ENCODE peak calls at places on chromosomes 1 and 21, in eight cellular contexts. One of them, this sample, is unnamed.

GRCh38 chr1:119743308-119743707 is 25.4 kb downstream of the HMGCS2 start:
- DNase-seq in activated CD8-positive, alpha-beta memory T cell treated with anti-CD3 and anti-CD28 coated beads for 4 hours: no peak
- DNase-seq in activated T-cell treated with anti-CD3 and anti-CD28 coated beads for 1 hour: no peak
- DNase-seq in fibroblast of mammary gland: peak
- DNase-seq in stimulated activated naive CD4-positive, alpha-beta T cell: no peak
- DNase-seq in iris pigment epithelial cell: no peak
- DNase-seq in thoracic aorta: no peak
- DNase-seq in mesenchymal stem cell: no peak
- DNase-seq in this sample: no peak

GRCh38 chr21:43825936-43826622 is 36.7 kb downstream of the RRP1 start:
- DNase-seq in fibroblast of mammary gland: no peak
- DNase-seq in thoracic aorta: no peak
- DNase-seq in activated T-cell treated with anti-CD3 and anti-CD28 coated beads for 1 hour: no peak
- DNase-seq in mesenchymal stem cell: no peak
- DNase-seq in activated CD8-positive, alpha-beta memory T cell treated with anti-CD3 and anti-CD28 coated beads for 4 hours: no peak
- DNase-seq in stimulated activated naive CD4-positive, alpha-beta T cell: no peak
- DNase-seq in iris pigment epithelial cell: peak
- DNase-seq in this sample: no peak

GRCh38 chr1:96992871-96993270 is 271.3 kb downstream of the PTBP2 start:
- DNase-seq in stimulated activated naive CD4-positive, alpha-beta T cell: no peak
- DNase-seq in thoracic aorta: no peak
- DNase-seq in activated T-cell treated with anti-CD3 and anti-CD28 coated beads for 1 hour: no peak
- DNase-seq in activated CD8-positive, alpha-beta memory T cell treated with anti-CD3 and anti-CD28 coated beads for 4 hours: no peak
- DNase-seq in fibroblast of mammary gland: peak
- DNase-seq in mesenchymal stem cell: peak
- DNase-seq in iris pigment epithelial cell: peak
- DNase-seq in this sample: no peak

GRCh38 chr1:73331726-73332125 is 866.2 kb downstream of the LRRIQ3 start:
- DNase-seq in activated T-cell treated with anti-CD3 and anti-CD28 coated beads for 1 hour: no peak
- DNase-seq in activated CD8-positive, alpha-beta memory T cell treated with anti-CD3 and anti-CD28 coated beads for 4 hours: no peak
- DNase-seq in stimulated activated naive CD4-positive, alpha-beta T cell: no peak
- DNase-seq in iris pigment epithelial cell: no peak
- DNase-seq in mesenchymal stem cell: no peak
- DNase-seq in thoracic aorta: no peak
- DNase-seq in fibroblast of mammary gland: no peak
- DNase-seq in this sample: no peak

GRCh38 chr1:3063379-3064295 is 5.4 kb upstream of the PRDM16 start:
- DNase-seq in activated T-cell treated with anti-CD3 and anti-CD28 coated beads for 1 hour: no peak
- DNase-seq in activated CD8-positive, alpha-beta memory T cell treated with anti-CD3 and anti-CD28 coated beads for 4 hours: no peak
- DNase-seq in fibroblast of mammary gland: no peak
- DNase-seq in stimulated activated naive CD4-positive, alpha-beta T cell: no peak
- DNase-seq in mesenchymal stem cell: no peak
- DNase-seq in thoracic aorta: no peak
- DNase-seq in iris pigment epithelial cell: no peak
- DNase-seq in this sample: no peak

GRCh38 chr1:175480343-175480827 is 263.0 kb downstream of the TNR start:
- DNase-seq in fibroblast of mammary gland: no peak
- DNase-seq in mesenchymal stem cell: no peak
- DNase-seq in iris pigment epithelial cell: no peak
- DNase-seq in activated T-cell treated with anti-CD3 and anti-CD28 coated beads for 1 hour: no peak
- DNase-seq in thoracic aorta: no peak
- DNase-seq in stimulated activated naive CD4-positive, alpha-beta T cell: no peak
- DNase-seq in activated CD8-positive, alpha-beta memory T cell treated with anti-CD3 and anti-CD28 coated beads for 4 hours: no peak
- DNase-seq in this sample: no peak

GRCh38 chr1:207004931-207005830 is 27.4 kb downstream of the C1orf116 start:
- DNase-seq in thoracic aorta: no peak
- DNase-seq in stimulated activated naive CD4-positive, alpha-beta T cell: peak
- DNase-seq in mesenchymal stem cell: peak
- DNase-seq in fibroblast of mammary gland: peak
- DNase-seq in activated T-cell treated with anti-CD3 and anti-CD28 coated beads for 1 hour: peak
- DNase-seq in activated CD8-positive, alpha-beta memory T cell treated with anti-CD3 and anti-CD28 coated beads for 4 hours: no peak
- DNase-seq in iris pigment epithelial cell: peak
- DNase-seq in this sample: peak

GRCh38 chr1:41849211-41849759 is 69.4 kb downstream of the HIVEP3 start:
- DNase-seq in fibroblast of mammary gland: no peak
- DNase-seq in mesenchymal stem cell: no peak
- DNase-seq in activated CD8-positive, alpha-beta memory T cell treated with anti-CD3 and anti-CD28 coated beads for 4 hours: no peak
- DNase-seq in iris pigment epithelial cell: peak
- DNase-seq in activated T-cell treated with anti-CD3 and anti-CD28 coated beads for 1 hour: no peak
- DNase-seq in stimulated activated naive CD4-positive, alpha-beta T cell: no peak
- DNase-seq in thoracic aorta: no peak
- DNase-seq in this sample: no peak

GRCh38 chr1:164971391-164971790 is 385.1 kb downstream of the LMX1A start:
- DNase-seq in activated T-cell treated with anti-CD3 and anti-CD28 coated beads for 1 hour: no peak
- DNase-seq in fibroblast of mammary gland: no peak
- DNase-seq in stimulated activated naive CD4-positive, alpha-beta T cell: no peak
- DNase-seq in activated CD8-positive, alpha-beta memory T cell treated with anti-CD3 and anti-CD28 coated beads for 4 hours: no peak
- DNase-seq in mesenchymal stem cell: no peak
- DNase-seq in thoracic aorta: no peak
- DNase-seq in iris pigment epithelial cell: no peak
- DNase-seq in this sample: no peak

GRCh38 chr1:100463809-100464424 is 74.0 kb upstream of the GPR88 start:
- DNase-seq in activated T-cell treated with anti-CD3 and anti-CD28 coated beads for 1 hour: peak
- DNase-seq in iris pigment epithelial cell: peak
- DNase-seq in stimulated activated naive CD4-positive, alpha-beta T cell: peak
- DNase-seq in thoracic aorta: no peak
- DNase-seq in activated CD8-positive, alpha-beta memory T cell treated with anti-CD3 and anti-CD28 coated beads for 4 hours: no peak
- DNase-seq in mesenchymal stem cell: peak
- DNase-seq in fibroblast of mammary gland: peak
- DNase-seq in this sample: peak

GRCh38 chr1:21149430-21149861 is 27.3 kb downstream of the EIF4G3 start:
- DNase-seq in thoracic aorta: no peak
- DNase-seq in activated T-cell treated with anti-CD3 and anti-CD28 coated beads for 1 hour: no peak
- DNase-seq in fibroblast of mammary gland: peak
- DNase-seq in activated CD8-positive, alpha-beta memory T cell treated with anti-CD3 and anti-CD28 coated beads for 4 hours: no peak
- DNase-seq in stimulated activated naive CD4-positive, alpha-beta T cell: no peak
- DNase-seq in iris pigment epithelial cell: peak
- DNase-seq in mesenchymal stem cell: peak
- DNase-seq in this sample: peak

GRCh38 chr21:27564684-27565280 is 597.9 kb upstream of the ADAMTS5 start:
- DNase-seq in iris pigment epithelial cell: peak
- DNase-seq in mesenchymal stem cell: peak
- DNase-seq in activated T-cell treated with anti-CD3 and anti-CD28 coated beads for 1 hour: no peak
- DNase-seq in activated CD8-positive, alpha-beta memory T cell treated with anti-CD3 and anti-CD28 coated beads for 4 hours: no peak
- DNase-seq in fibroblast of mammary gland: peak
- DNase-seq in thoracic aorta: no peak
- DNase-seq in stimulated activated naive CD4-positive, alpha-beta T cell: no peak
- DNase-seq in this sample: peak

GRCh38 chr1:10676987-10677386 is 119.5 kb downstream of the CASZ1 start:
- DNase-seq in stimulated activated naive CD4-positive, alpha-beta T cell: no peak
- DNase-seq in thoracic aorta: no peak
- DNase-seq in iris pigment epithelial cell: no peak
- DNase-seq in activated T-cell treated with anti-CD3 and anti-CD28 coated beads for 1 hour: no peak
- DNase-seq in mesenchymal stem cell: no peak
- DNase-seq in fibroblast of mammary gland: no peak
- DNase-seq in activated CD8-positive, alpha-beta memory T cell treated with anti-CD3 and anti-CD28 coated beads for 4 hours: no peak
- DNase-seq in this sample: no peak

GRCh38 chr21:36589352-36589971 is 109.5 kb upstream of the SIM2 start:
- DNase-seq in thoracic aorta: no peak
- DNase-seq in activated CD8-positive, alpha-beta memory T cell treated with anti-CD3 and anti-CD28 coated beads for 4 hours: no peak
- DNase-seq in iris pigment epithelial cell: peak
- DNase-seq in activated T-cell treated with anti-CD3 and anti-CD28 coated beads for 1 hour: no peak
- DNase-seq in stimulated activated naive CD4-positive, alpha-beta T cell: no peak
- DNase-seq in mesenchymal stem cell: peak
- DNase-seq in fibroblast of mammary gland: peak
- DNase-seq in this sample: peak

GRCh38 chr1:244272471-244273261 is 179.0 kb downstream of the ADSS2 start:
- DNase-seq in fibroblast of mammary gland: peak
- DNase-seq in stimulated activated naive CD4-positive, alpha-beta T cell: peak
- DNase-seq in iris pigment epithelial cell: peak
- DNase-seq in activated T-cell treated with anti-CD3 and anti-CD28 coated beads for 1 hour: peak
- DNase-seq in mesenchymal stem cell: peak
- DNase-seq in activated CD8-positive, alpha-beta memory T cell treated with anti-CD3 and anti-CD28 coated beads for 4 hours: peak
- DNase-seq in thoracic aorta: no peak
- DNase-seq in this sample: peak

GRCh38 chr1:171313319-171313834 is 606 bp upstream of the FMO4 start:
- DNase-seq in thoracic aorta: no peak
- DNase-seq in iris pigment epithelial cell: no peak
- DNase-seq in activated CD8-positive, alpha-beta memory T cell treated with anti-CD3 and anti-CD28 coated beads for 4 hours: no peak
- DNase-seq in stimulated activated naive CD4-positive, alpha-beta T cell: no peak
- DNase-seq in mesenchymal stem cell: no peak
- DNase-seq in fibroblast of mammary gland: no peak
- DNase-seq in activated T-cell treated with anti-CD3 and anti-CD28 coated beads for 1 hour: no peak
- DNase-seq in this sample: no peak

GRCh38 chr21:34073749-34074282 is 438 bp downstream of the MRPS6 start:
- DNase-seq in activated T-cell treated with anti-CD3 and anti-CD28 coated beads for 1 hour: peak
- DNase-seq in mesenchymal stem cell: no peak
- DNase-seq in stimulated activated naive CD4-positive, alpha-beta T cell: no peak
- DNase-seq in iris pigment epithelial cell: peak
- DNase-seq in fibroblast of mammary gland: no peak
- DNase-seq in thoracic aorta: no peak
- DNase-seq in activated CD8-positive, alpha-beta memory T cell treated with anti-CD3 and anti-CD28 coated beads for 4 hours: peak
- DNase-seq in this sample: peak

GRCh38 chr1:101618900-101619299 is 377.8 kb downstream of the OLFM3 start:
- DNase-seq in activated T-cell treated with anti-CD3 and anti-CD28 coated beads for 1 hour: no peak
- DNase-seq in stimulated activated naive CD4-positive, alpha-beta T cell: no peak
- DNase-seq in mesenchymal stem cell: no peak
- DNase-seq in iris pigment epithelial cell: no peak
- DNase-seq in fibroblast of mammary gland: no peak
- DNase-seq in activated CD8-positive, alpha-beta memory T cell treated with anti-CD3 and anti-CD28 coated beads for 4 hours: no peak
- DNase-seq in thoracic aorta: no peak
- DNase-seq in this sample: no peak

GRCh38 chr1:92832537-92833160 is 809 bp downstream of the RPL5 start:
- DNase-seq in mesenchymal stem cell: no peak
- DNase-seq in activated T-cell treated with anti-CD3 and anti-CD28 coated beads for 1 hour: no peak
- DNase-seq in activated CD8-positive, alpha-beta memory T cell treated with anti-CD3 and anti-CD28 coated beads for 4 hours: no peak
- DNase-seq in stimulated activated naive CD4-positive, alpha-beta T cell: no peak
- DNase-seq in fibroblast of mammary gland: no peak
- DNase-seq in iris pigment epithelial cell: no peak
- DNase-seq in thoracic aorta: no peak
- DNase-seq in this sample: peak

GRCh38 chr1:230073371-230074035 is 6.5 kb downstream of the GALNT2 start:
- DNase-seq in mesenchymal stem cell: peak
- DNase-seq in activated CD8-positive, alpha-beta memory T cell treated with anti-CD3 and anti-CD28 coated beads for 4 hours: no peak
- DNase-seq in fibroblast of mammary gland: peak
- DNase-seq in activated T-cell treated with anti-CD3 and anti-CD28 coated beads for 1 hour: no peak
- DNase-seq in iris pigment epithelial cell: peak
- DNase-seq in stimulated activated naive CD4-positive, alpha-beta T cell: no peak
- DNase-seq in thoracic aorta: no peak
- DNase-seq in this sample: no peak

GRCh38 chr21:36610201-36610600 is 88.7 kb upstream of the SIM2 start:
- DNase-seq in stimulated activated naive CD4-positive, alpha-beta T cell: no peak
- DNase-seq in iris pigment epithelial cell: peak
- DNase-seq in activated T-cell treated with anti-CD3 and anti-CD28 coated beads for 1 hour: no peak
- DNase-seq in fibroblast of mammary gland: peak
- DNase-seq in activated CD8-positive, alpha-beta memory T cell treated with anti-CD3 and anti-CD28 coated beads for 4 hours: no peak
- DNase-seq in mesenchymal stem cell: no peak
- DNase-seq in thoracic aorta: no peak
- DNase-seq in this sample: peak

GRCh38 chr1:213466578-213466977 is 415.5 kb downstream of the RPS6KC1 start:
- DNase-seq in iris pigment epithelial cell: no peak
- DNase-seq in mesenchymal stem cell: no peak
- DNase-seq in activated CD8-positive, alpha-beta memory T cell treated with anti-CD3 and anti-CD28 coated beads for 4 hours: no peak
- DNase-seq in fibroblast of mammary gland: no peak
- DNase-seq in thoracic aorta: no peak
- DNase-seq in stimulated activated naive CD4-positive, alpha-beta T cell: no peak
- DNase-seq in activated T-cell treated with anti-CD3 and anti-CD28 coated beads for 1 hour: no peak
- DNase-seq in this sample: no peak

This sample was measured in dermis blood vessel endothelial cell.